ENCODE peak calls at places on chromosome 4, in four cellular contexts. One of them, this sample, is unnamed.

GRCh38 chr4:119020158-119020557 is 115.5 kb upstream of the MYOZ2 start:
- DNase-seq in non-pigmented ciliary epithelial cell: no peak
- DNase-seq in caudate nucleus: no peak
- DNase-seq in stomach: no peak
- DNase-seq in this sample: no peak

GRCh38 chr4:2942532-2943363 is 20.5 kb downstream of the NOP14 start:
- DNase-seq in non-pigmented ciliary epithelial cell: no peak
- DNase-seq in caudate nucleus: no peak
- DNase-seq in stomach: peak; percentile 76
- DNase-seq in this sample: no peak

GRCh38 chr4:183599690-183600089 is 59.3 kb downstream of the RWDD4 start:
- DNase-seq in non-pigmented ciliary epithelial cell: no peak
- DNase-seq in stomach: no peak
- DNase-seq in caudate nucleus: no peak
- DNase-seq in this sample: no peak

GRCh38 chr4:176443646-176444409 is 124.1 kb downstream of the SPCS3 start:
- DNase-seq in stomach: no peak
- DNase-seq in non-pigmented ciliary epithelial cell: no peak
- DNase-seq in caudate nucleus: no peak
- DNase-seq in this sample: no peak

GRCh38 chr4:127685292-127685691 is 44.9 kb upstream of the SLC25A31 start:
- DNase-seq in non-pigmented ciliary epithelial cell: peak; percentile 63
- DNase-seq in caudate nucleus: no peak
- DNase-seq in stomach: no peak
- DNase-seq in this sample: no peak

GRCh38 chr4:118888666-118889312 is at the start of gene SYNPO2:
- DNase-seq in stomach: peak; percentile 54
- DNase-seq in caudate nucleus: peak; percentile 39
- DNase-seq in non-pigmented ciliary epithelial cell: peak; percentile 63
- DNase-seq in this sample: peak; percentile 1

GRCh38 chr4:101649790-101650450 is 140.6 kb upstream of the BANK1 start:
- DNase-seq in stomach: no peak
- DNase-seq in non-pigmented ciliary epithelial cell: no peak
- DNase-seq in caudate nucleus: no peak
- DNase-seq in this sample: peak; percentile 67

GRCh38 chr4:27100713-27101112 is 240.1 kb downstream of the STIM2 start:
- DNase-seq in non-pigmented ciliary epithelial cell: no peak
- DNase-seq in caudate nucleus: no peak
- DNase-seq in stomach: no peak
- DNase-seq in this sample: no peak

GRCh38 chr4:84401669-84402068 is 97.4 kb downstream of the NKX6-1 start:
- DNase-seq in stomach: no peak
- DNase-seq in non-pigmented ciliary epithelial cell: no peak
- DNase-seq in caudate nucleus: no peak
- DNase-seq in this sample: peak; percentile 65

GRCh38 chr4:111537861-111538260 is 607.4 kb upstream of the FAM241A start:
- DNase-seq in stomach: no peak
- DNase-seq in non-pigmented ciliary epithelial cell: peak; percentile 28
- DNase-seq in caudate nucleus: no peak
- DNase-seq in this sample: no peak

GRCh38 chr4:113263274-113263673 is 213.8 kb downstream of the ANK2 start:
- DNase-seq in stomach: no peak
- DNase-seq in non-pigmented ciliary epithelial cell: no peak
- DNase-seq in caudate nucleus: no peak
- DNase-seq in this sample: no peak

GRCh38 chr4:73856518-73856917 is 3.4 kb downstream of the PF4V1 start:
- DNase-seq in caudate nucleus: no peak
- DNase-seq in stomach: no peak
- DNase-seq in non-pigmented ciliary epithelial cell: no peak
- DNase-seq in this sample: no peak

GRCh38 chr4:4981427-4981826 is 37.8 kb downstream of the CYTL1 start:
- DNase-seq in non-pigmented ciliary epithelial cell: no peak
- DNase-seq in stomach: no peak
- DNase-seq in caudate nucleus: no peak
- DNase-seq in this sample: no peak

GRCh38 chr4:121428721-121429120 is 47.9 kb upstream of the QRFPR start:
- DNase-seq in caudate nucleus: no peak
- DNase-seq in non-pigmented ciliary epithelial cell: no peak
- DNase-seq in stomach: no peak
- DNase-seq in this sample: no peak

GRCh38 chr4:101711590-101712255 is 78.8 kb upstream of the BANK1 start:
- DNase-seq in stomach: no peak
- DNase-seq in caudate nucleus: no peak
- DNase-seq in non-pigmented ciliary epithelial cell: no peak
- DNase-seq in this sample: peak; percentile 91

GRCh38 chr4:7757501-7758443 is 181.9 kb downstream of the AFAP1 start:
- DNase-seq in stomach: no peak
- DNase-seq in caudate nucleus: no peak
- DNase-seq in non-pigmented ciliary epithelial cell: no peak
- DNase-seq in this sample: no peak

GRCh38 chr4:123055943-123056342 is 133.5 kb upstream of the NUDT6 start:
- DNase-seq in non-pigmented ciliary epithelial cell: no peak
- DNase-seq in caudate nucleus: no peak
- DNase-seq in stomach: no peak
- DNase-seq in this sample: no peak

GRCh38 chr4:7979652-7979968 is 39.9 kb upstream of the AFAP1 start:
- DNase-seq in non-pigmented ciliary epithelial cell: no peak
- DNase-seq in caudate nucleus: no peak
- DNase-seq in stomach: no peak
- DNase-seq in this sample: no peak

GRCh38 chr4:47040828-47041227 is 9.5 kb downstream of the GABRB1 start:
- DNase-seq in non-pigmented ciliary epithelial cell: no peak
- DNase-seq in caudate nucleus: no peak
- DNase-seq in stomach: no peak
- DNase-seq in this sample: no peak

GRCh38 chr4:150007512-150007911 is 70.7 kb upstream of the DCLK2 start:
- DNase-seq in non-pigmented ciliary epithelial cell: peak; percentile 76
- DNase-seq in caudate nucleus: no peak
- DNase-seq in stomach: no peak
- DNase-seq in this sample: no peak

GRCh38 chr4:81648576-81649272 is 177.0 kb upstream of the RASGEF1B start:
- DNase-seq in caudate nucleus: no peak
- DNase-seq in stomach: no peak
- DNase-seq in non-pigmented ciliary epithelial cell: no peak
- DNase-seq in this sample: no peak

GRCh38 chr4:38189445-38189844 is 229.2 kb downstream of the PTTG2 start:
- DNase-seq in stomach: no peak
- DNase-seq in non-pigmented ciliary epithelial cell: no peak
- DNase-seq in caudate nucleus: no peak
- DNase-seq in this sample: no peak

GRCh38 chr4:106993846-106994245 is 42.3 kb downstream of the DKK2 start:
- DNase-seq in stomach: no peak
- DNase-seq in caudate nucleus: no peak
- DNase-seq in non-pigmented ciliary epithelial cell: peak; percentile 20
- DNase-seq in this sample: no peak

GRCh38 chr4:90159193-90159592 is 32.0 kb downstream of the CCSER1 start:
- DNase-seq in stomach: no peak
- DNase-seq in caudate nucleus: no peak
- DNase-seq in non-pigmented ciliary epithelial cell: no peak
- DNase-seq in this sample: no peak

GRCh38 chr4:67109276-67109675 is 436.0 kb downstream of the CENPC start:
- DNase-seq in stomach: no peak
- DNase-seq in caudate nucleus: no peak
- DNase-seq in non-pigmented ciliary epithelial cell: no peak
- DNase-seq in this sample: no peak

GRCh38 chr4:184293552-184293951 is 75.9 kb upstream of the ENPP6 start:
- DNase-seq in caudate nucleus: no peak
- DNase-seq in non-pigmented ciliary epithelial cell: no peak
- DNase-seq in stomach: peak; percentile 64
- DNase-seq in this sample: no peak

GRCh38 chr4:41215969-41216293 is 1.6 kb upstream of the APBB2 start:
- DNase-seq in stomach: no peak
- DNase-seq in caudate nucleus: no peak
- DNase-seq in non-pigmented ciliary epithelial cell: no peak
- DNase-seq in this sample: no peak

GRCh38 chr4:89316931-89317366 is 9.3 kb upstream of the GPRIN3 start:
- DNase-seq in non-pigmented ciliary epithelial cell: peak; percentile 31
- DNase-seq in caudate nucleus: no peak
- DNase-seq in stomach: no peak
- DNase-seq in this sample: no peak

GRCh38 chr4:142405021-142405991 is 440.8 kb downstream of the INPP4B start:
- DNase-seq in caudate nucleus: peak; percentile 36
- DNase-seq in stomach: peak; percentile 38
- DNase-seq in non-pigmented ciliary epithelial cell: no peak
- DNase-seq in this sample: no peak